ENCODE peak calls at places on chromosomes 7 and 10, in nine cellular contexts. I, F, S, V, Y, E, U, X and C are unnamed samples.

GRCh38 chr10:91197044-91197651 is 23.3 kb upstream of the PCGF5 start:
- DNase-seq in I (no peak), F (no peak), S (no peak), V (no peak), Y (no peak), E (no peak), U (peak; percentile 22), X (no peak), C (no peak)

GRCh38 chr10:115654961-115655360 is 561.8 kb downstream of the ATRNL1 start:
- DNase-seq in I (no peak), F (no peak), S (no peak), V (no peak), Y (no peak), E (no peak), U (no peak), X (no peak), C (no peak)

GRCh38 chr7:64871761-64872160 is 31.3 kb upstream of the ZNF273 start:
- DNase-seq in I (no peak), F (no peak), S (no peak), V (no peak), Y (no peak), E (no peak), U (no peak), X (no peak), C (no peak)

GRCh38 chr7:39659356-39660013 is 36.1 kb downstream of the RALA start:
- DNase-seq in I (no peak), F (no peak), S (no peak), V (no peak), Y (no peak), E (no peak), U (no peak), X (no peak), C (no peak)

GRCh38 chr10:21135396-21135973 is 238.4 kb upstream of the NEBL start:
- DNase-seq in I (no peak), F (no peak), S (no peak), V (no peak), Y (no peak), E (no peak), U (no peak), X (no peak), C (no peak)

GRCh38 chr7:96414931-96415292 is 93.0 kb upstream of the SLC25A13 start:
- DNase-seq in I (no peak), F (no peak), S (no peak), V (no peak), Y (peak; percentile 52), E (no peak), U (peak; percentile 56), X (no peak), C (no peak)

GRCh38 chr10:97378933-97379921 is 21.9 kb downstream of the RRP12 start:
- DNase-seq in I (no peak), F (no peak), S (no peak), V (no peak), Y (no peak), E (no peak), U (no peak), X (no peak), C (no peak)

GRCh38 chr7:38830826-38831225 is 78.2 kb downstream of the VPS41 start:
- DNase-seq in I (no peak), F (no peak), S (no peak), V (no peak), Y (no peak), E (no peak), U (no peak), X (no peak), C (no peak)

GRCh38 chr7:151704969-151705743 is 171.8 kb downstream of the PRKAG2 start:
- DNase-seq in I (no peak), F (no peak), S (no peak), V (no peak), Y (no peak), E (no peak), U (no peak), X (no peak), C (no peak)

GRCh38 chr7:24668922-24669635 is 88.2 kb downstream of the GSDME start:
- DNase-seq in I (no peak), F (no peak), S (no peak), V (no peak), Y (no peak), E (no peak), U (no peak), X (no peak), C (no peak)

GRCh38 chr7:45384499-45384898 is 189.7 kb upstream of the ADCY1 start:
- DNase-seq in I (no peak), F (no peak), S (no peak), V (no peak), Y (no peak), E (no peak), U (no peak), X (no peak), C (no peak)

GRCh38 chr7:77800158-77800557 is 1.6 kb downstream of the PHTF2 start:
- DNase-seq in I (no peak), F (no peak), S (no peak), V (no peak), Y (no peak), E (no peak), U (no peak), X (no peak), C (no peak)

GRCh38 chr10:88374392-88375145 is 208.5 kb downstream of the RNLS start:
- DNase-seq in I (no peak), F (no peak), S (no peak), V (no peak), Y (no peak), E (no peak), U (no peak), X (no peak), C (no peak)

GRCh38 chr7:22445140-22445722 is 54.8 kb downstream of the STEAP1B start:
- DNase-seq in I (peak; percentile 84), F (no peak), S (peak; percentile 80), V (no peak), Y (peak; percentile 98), E (no peak), U (peak; percentile 91), X (peak; percentile 70), C (no peak)

GRCh38 chr7:46557295-46557711 is 636.2 kb upstream of the IGFBP3 start:
- DNase-seq in I (no peak), F (no peak), S (peak; percentile 84), V (no peak), Y (peak; percentile 7), E (no peak), U (no peak), X (no peak), C (no peak)

GRCh38 chr10:93452143-93452542 is 30.0 kb downstream of the MYOF start:
- DNase-seq in I (no peak), F (no peak), S (no peak), V (no peak), Y (no peak), E (no peak), U (peak; percentile 56), X (no peak), C (no peak)

GRCh38 chr7:47691974-47692373 is 110.1 kb upstream of the TNS3 start:
- DNase-seq in I (no peak), F (no peak), S (no peak), V (no peak), Y (no peak), E (no peak), U (no peak), X (no peak), C (no peak)

GRCh38 chr10:113058175-113058961 is 108.3 kb downstream of the TCF7L2 start:
- DNase-seq in I (no peak), F (no peak), S (peak; percentile 64), V (no peak), Y (peak; percentile 24), E (no peak), U (peak; percentile 38), X (no peak), C (no peak)

GRCh38 chr7:101134399-101134980 is 7.6 kb downstream of the SERPINE1 start:
- DNase-seq in I (no peak), F (no peak), S (no peak), V (no peak), Y (no peak), E (no peak), U (no peak), X (no peak), C (no peak)

GRCh38 chr10:6514844-6515780 is 65.0 kb downstream of the PRKCQ start:
- DNase-seq in I (no peak), F (no peak), S (no peak), V (no peak), Y (no peak), E (no peak), U (no peak), X (no peak), C (no peak)

GRCh38 chr7:151239837-151240459 is 7.7 kb downstream of the CHPF2 start:
- DNase-seq in I (no peak), F (no peak), S (peak; percentile 41), V (no peak), Y (no peak), E (no peak), U (no peak), X (no peak), C (no peak)

GRCh38 chr10:20355915-20356314 is 539.7 kb downstream of the PLXDC2 start:
- DNase-seq in I (no peak), F (no peak), S (no peak), V (no peak), Y (no peak), E (no peak), U (no peak), X (no peak), C (no peak)

GRCh38 chr7:88281729-88282128 is 25.0 kb downstream of the STEAP4 start:
- DNase-seq in I (no peak), F (no peak), S (no peak), V (no peak), Y (no peak), E (no peak), U (no peak), X (no peak), C (no peak)

GRCh38 chr10:126596472-126597016 is 73.9 kb downstream of the C10orf90 start:
- DNase-seq in I (no peak), F (no peak), S (no peak), V (no peak), Y (no peak), E (no peak), U (no peak), X (no peak), C (no peak)

GRCh38 chr10:29266641-29267040 is 22.2 kb upstream of the LYZL1 start:
- DNase-seq in I (no peak), F (no peak), S (no peak), V (no peak), Y (no peak), E (no peak), U (no peak), X (no peak), C (no peak)

GRCh38 chr10:26430641-26431163 is 7.4 kb upstream of the APBB1IP start:
- DNase-seq in I (no peak), F (no peak), S (no peak), V (no peak), Y (no peak), E (no peak), U (no peak), X (no peak), C (no peak)

GRCh38 chr7:128000854-128001265 is 30.4 kb downstream of the LRRC4 start:
- DNase-seq in I (no peak), F (no peak), S (no peak), V (no peak), Y (no peak), E (no peak), U (no peak), X (no peak), C (no peak)